ENCODE peak calls at places on chromosomes 6 and 20, in four cellular contexts. X is tibial artery, C is PC-3, N is foreskin fibroblast. T is an unnamed sample.

GRCh38 chr6:85470023-85470410 is 20.1 kb downstream of the NT5E start:
- DNase-seq in X (no peak), C (no peak), N (no peak), T (no peak)

GRCh38 chr20:57108742-57109141 is 157.7 kb downstream of the BMP7 start:
- DNase-seq in X (no peak), C (no peak), N (no peak), T (no peak)

GRCh38 chr6:168120390-168121307 is 41.6 kb upstream of the FRMD1 start:
- DNase-seq in X (peak; percentile 57), C (no peak), N (no peak), T (no peak)

GRCh38 chr6:28814032-28814976 is 109.5 kb downstream of the TRIM27 start:
- DNase-seq in X (no peak), C (no peak), N (no peak), T (no peak)

GRCh38 chr6:169978615-169979161 is 227.3 kb downstream of the ERMARD start:
- DNase-seq in X (peak; percentile 11), C (no peak), N (peak; percentile 29), T (peak; percentile 4)

GRCh38 chr6:90000864-90001731 is 106.8 kb downstream of the GJA10 start:
- DNase-seq in X (no peak), C (peak; percentile 50), N (peak; percentile 69), T (no peak)

GRCh38 chr6:154039231-154039842 is at the start of gene OPRM1:
- DNase-seq in X (peak; percentile 66), C (no peak), N (peak; percentile 8), T (peak; percentile 0)

GRCh38 chr20:21149344-21149743 is 23.5 kb downstream of the KIZ start:
- DNase-seq in X (no peak), C (no peak), N (no peak), T (no peak)

GRCh38 chr6:105810105-105810921 is 275.8 kb upstream of the PRDM1 start:
- DNase-seq in X (no peak), C (peak; percentile 90), N (peak; percentile 97), T (peak; percentile 91)

GRCh38 chr20:50744143-50744792 is 12.9 kb downstream of the PARD6B start:
- DNase-seq in X (peak; percentile 82), C (peak; percentile 92), N (peak; percentile 96), T (peak; percentile 81)

GRCh38 chr6:68087399-68088133 is 547.5 kb upstream of the ADGRB3 start:
- DNase-seq in X (no peak), C (no peak), N (peak; percentile 20), T (no peak)

GRCh38 chr6:139204978-139205377 is 70.1 kb downstream of the HECA start:
- DNase-seq in X (no peak), C (no peak), N (no peak), T (no peak)

GRCh38 chr6:17945111-17945510 is 42.3 kb downstream of the KIF13A start:
- DNase-seq in X (no peak), C (peak; percentile 17), N (peak; percentile 32), T (no peak)

GRCh38 chr20:62067547-62068260 is 2.0 kb upstream of the TAF4 start:
- DNase-seq in X (no peak), C (no peak), N (no peak), T (no peak)

GRCh38 chr6:85449818-85450577 is at the start of gene NT5E:
- DNase-seq in X (peak; percentile 94), C (peak; percentile 65), N (peak; percentile 97), T (no peak)

GRCh38 chr6:10146723-10147451 is 268.0 kb downstream of the TFAP2A start:
- DNase-seq in X (no peak), C (peak; percentile 49), N (peak; percentile 74), T (no peak)

GRCh38 chr6:3915076-3915791 is 66.1 kb downstream of the FAM50B start:
- DNase-seq in X (no peak), C (no peak), N (no peak), T (no peak)

GRCh38 chr20:1163105-1163504 is 21.7 kb downstream of the TMEM74B start:
- DNase-seq in X (no peak), C (no peak), N (no peak), T (no peak)

GRCh38 chr6:99416892-99417767 is 8.0 kb downstream of the PNISR start:
- DNase-seq in X (no peak), C (no peak), N (no peak), T (no peak)

GRCh38 chr6:27882624-27883023 is 29.6 kb downstream of the OR2B2 start:
- DNase-seq in X (no peak), C (no peak), N (no peak), T (no peak)

GRCh38 chr6:166515072-166515810 is 71.2 kb downstream of the RAMACL start:
- DNase-seq in X (peak; percentile 49), C (peak; percentile 88), N (peak; percentile 96), T (peak; percentile 59)

GRCh38 chr6:56245903-56246351 is 1.5 kb downstream of the COL21A1 start:
- DNase-seq in X (no peak), C (no peak), N (peak; percentile 91), T (peak; percentile 64)

GRCh38 chr6:42281570-42281969 is 63.9 kb upstream of the MRPS10 start:
- DNase-seq in X (no peak), C (no peak), N (no peak), T (no peak)

GRCh38 chr6:123926000-123926399 is 122.3 kb downstream of the NKAIN2 start:
- DNase-seq in X (no peak), C (no peak), N (peak; percentile 1), T (no peak)

GRCh38 chr6:26197736-26198625 is 110.8 kb downstream of the HFE start:
- DNase-seq in X (no peak), C (peak; percentile 47), N (peak; percentile 56), T (no peak)

GRCh38 chr6:90274481-90275030 is 22.1 kb downstream of the BACH2 start:
- DNase-seq in X (no peak), C (no peak), N (no peak), T (no peak)

GRCh38 chr6:95596021-95596420 is 18.7 kb downstream of the MANEA start:
- DNase-seq in X (no peak), C (peak; percentile 74), N (no peak), T (no peak)

GRCh38 chr6:133817460-133818047 is 71.4 kb upstream of the TCF21 start:
- DNase-seq in X (no peak), C (peak; percentile 16), N (no peak), T (no peak)

GRCh38 chr20:52748235-52748950 is 223.8 kb upstream of the TSHZ2 start:
- DNase-seq in X (no peak), C (no peak), N (no peak), T (no peak)

GRCh38 chr6:146997062-146997461 is 207.2 kb upstream of the STXBP5 start:
- DNase-seq in X (no peak), C (peak; percentile 52), N (peak; percentile 88), T (no peak)

GRCh38 chr20:53678990-53679596 is 85.5 kb upstream of the ZNF217 start:
- DNase-seq in X (no peak), C (no peak), N (peak; percentile 63), T (no peak)

GRCh38 chr6:37866590-37867507 is 47.3 kb downstream of the ZFAND3 start:
- DNase-seq in X (no peak), C (no peak), N (no peak), T (no peak)

GRCh38 chr20:46260480-46260879 is 47.8 kb downstream of the CDH22 start:
- DNase-seq in X (no peak), C (peak; percentile 11), N (no peak), T (no peak)

GRCh38 chr20:37222086-37222485 is 39.5 kb downstream of the GHRH start:
- DNase-seq in X (no peak), C (no peak), N (no peak), T (no peak)

GRCh38 chr20:25540273-25540672 is 45.1 kb downstream of the NINL start:
- DNase-seq in X (no peak), C (peak; percentile 39), N (peak; percentile 58), T (no peak)
- TF ChIP-seq CTCF in X (no peak), C (peak; percentile 62), N (peak; percentile 35), T (peak; percentile 37)

GRCh38 chr6:158815379-158815724 is 3.8 kb downstream of the EZR start:
- DNase-seq in X (no peak), C (no peak), N (no peak), T (no peak)

GRCh38 chr6:158818008-158818579 is 1.1 kb downstream of the EZR start:
- DNase-seq in X (peak; percentile 85), C (peak; percentile 78), N (peak; percentile 94), T (no peak)

GRCh38 chr6:158816329-158816728 is 2.8 kb downstream of the EZR start:
- DNase-seq in X (no peak), C (peak; percentile 50), N (no peak), T (no peak)

GRCh38 chr6:158817298-158818007 is 1.7 kb downstream of the EZR start:
- DNase-seq in X (no peak), C (no peak), N (peak; percentile 46), T (no peak)

DNA sequence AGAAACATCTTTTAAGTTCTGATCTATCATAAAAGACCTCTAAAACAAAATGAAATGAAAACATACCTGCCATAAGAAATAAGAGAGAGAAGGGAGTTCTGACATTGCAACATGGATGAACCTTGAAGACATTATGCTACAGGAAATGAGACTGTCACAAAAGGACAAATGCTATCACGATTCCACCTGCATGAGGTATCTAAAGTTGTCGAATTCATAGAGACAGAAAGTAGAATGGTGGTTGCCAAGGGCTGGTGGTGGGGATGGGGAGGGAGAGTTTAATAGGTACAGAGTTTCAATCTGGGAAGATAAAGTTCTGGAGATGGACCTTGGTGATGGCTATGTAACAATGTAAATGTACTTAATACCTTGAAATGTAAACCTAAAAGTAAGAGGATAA is 3.3 kb downstream of the EZR start:
- DNase-seq in X (no peak), C (no peak), N (no peak), T (no peak)
- H3K4me3 ChIP-seq in X (no peak overlapping the region), C (peak overlapping the region; percentile 77), N (no peak overlapping the region), T (no peak overlapping the region)

DNA sequence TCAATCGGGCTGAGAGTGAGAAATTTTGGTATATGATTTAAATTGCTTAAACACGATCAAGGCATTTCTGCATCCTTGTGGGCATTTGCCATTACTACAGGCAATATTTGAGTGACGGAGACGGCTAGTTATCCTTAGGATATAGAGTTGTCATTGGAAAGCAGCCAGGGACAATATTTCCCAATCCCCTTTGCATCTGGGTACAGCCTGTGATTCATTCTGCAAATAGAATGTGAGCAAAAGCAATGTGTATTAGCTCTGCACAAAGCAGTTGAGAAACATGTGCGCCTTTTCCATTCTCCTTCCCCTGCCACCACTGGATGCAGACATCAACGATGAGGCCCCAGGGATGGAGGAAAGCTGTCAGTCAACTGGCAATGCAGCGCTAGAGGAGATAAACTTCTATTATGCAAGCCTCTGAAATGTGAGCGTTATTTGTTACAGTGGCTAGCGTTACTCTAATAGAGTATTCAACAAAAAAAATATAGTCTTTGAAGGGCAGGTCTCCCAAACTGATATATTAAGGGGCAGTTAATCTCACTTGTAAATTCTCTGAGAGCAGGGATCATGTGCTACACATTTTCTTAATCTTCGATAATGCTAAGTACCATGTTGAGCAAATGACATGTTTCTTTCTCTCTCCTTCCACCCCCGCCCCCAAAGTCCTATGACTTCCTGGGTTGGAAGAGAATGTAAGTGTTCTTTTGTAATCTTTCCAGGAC is 37.1 kb upstream of the NCOA3 start:
- DNase-seq in X (peak; percentile 93), C (peak; percentile 100), N (peak; percentile 99), T (peak; percentile 98)
- TF ChIP-seq CTCF in X (peak; percentile 62), C (peak; percentile 71), N (peak; percentile 37), T (peak; percentile 32)

GRCh38 chr6:15493437-15494168 is 169.2 kb downstream of the DTNBP1 start:
- DNase-seq in X (no peak), C (no peak), N (peak; percentile 64), T (peak; percentile 65)

GRCh38 chr6:15491255-15491985 is 171.4 kb downstream of the DTNBP1 start:
- DNase-seq in X (peak; percentile 84), C (peak; percentile 72), N (peak; percentile 93), T (no peak)

GRCh38 chr6:15489563-15489962 is 173.3 kb downstream of the DTNBP1 start:
- DNase-seq in X (no peak), C (no peak), N (no peak), T (no peak)

GRCh38 chr6:15490242-15491100 is 172.4 kb downstream of the DTNBP1 start:
- DNase-seq in X (no peak), C (no peak), N (peak; percentile 61), T (no peak)

GRCh38 chr6:15491986-15492269 is 170.9 kb downstream of the DTNBP1 start:
- DNase-seq in X (no peak), C (no peak), N (no peak), T (no peak)
- H3K4me3 ChIP-seq in X (no peak overlapping the region), C (no peak overlapping the region), N (no peak overlapping the region), T (no peak overlapping the region)

T was measured in HFF-Myc.